ENCODE peak calls at places on chromosomes 5 and 9, in nine cellular contexts. U is astrocyte, Z is Karpas-422, P is PC-3, T is IMR-90, I is K562, F is HCT116, O is neuronal stem cell, Q is endodermal cell. J is an unnamed sample.

GRCh38 chr9:127628644-127629467 is 16.8 kb downstream of the STXBP1 start:
- DNase-seq in U (no peak), Z (no peak), P (no peak), T (no peak), I (peak; percentile 45), F (no peak), O (no peak), Q (no peak), J (peak; percentile 60)

GRCh38 chr9:4689013-4689412 is 9.6 kb downstream of the CDC37L1 start:
- DNase-seq in U (no peak), Z (no peak), P (no peak), T (no peak), I (no peak), F (no peak), O (no peak), Q (no peak), J (no peak)

GRCh38 chr9:77177894-77178794 is 810 bp downstream of the VPS13A start:
- DNase-seq in U (peak; percentile 20), Z (peak; percentile 86), P (peak; percentile 10), T (peak; percentile 31), I (peak; percentile 23), F (no peak), O (peak; percentile 35), Q (peak; percentile 79), J (no peak)

GRCh38 chr9:26210338-26210851 is 532.2 kb upstream of the TUSC1 start:
- DNase-seq in U (peak; percentile 14), Z (no peak), P (no peak), T (peak; percentile 17), I (no peak), F (no peak), O (no peak), Q (no peak), J (no peak)

GRCh38 chr9:127104465-127105311 is 17.7 kb downstream of the ANGPTL2 start:
- DNase-seq in U (no peak), Z (no peak), P (no peak), T (peak; percentile 32), I (no peak), F (no peak), O (no peak), Q (no peak), J (no peak)

GRCh38 chr5:72467987-72468386 is 39.2 kb downstream of the ZNF366 start:
- DNase-seq in U (peak; percentile 73), Z (no peak), P (peak; percentile 80), T (peak; percentile 40), I (no peak), F (no peak), O (no peak), Q (no peak), J (peak; percentile 48)

GRCh38 chr5:150322202-150322601 is 19.5 kb upstream of the ARSI start:
- DNase-seq in U (peak; percentile 75), Z (no peak), P (peak; percentile 95), T (peak; percentile 87), I (no peak), F (no peak), O (no peak), Q (no peak), J (peak; percentile 53)

GRCh38 chr5:96396878-96397277 is 36.2 kb downstream of the PCSK1 start:
- DNase-seq in U (no peak), Z (no peak), P (no peak), T (no peak), I (no peak), F (no peak), O (no peak), Q (no peak), J (no peak)

GRCh38 chr9:14361074-14361473 is 47.1 kb upstream of the NFIB start:
- DNase-seq in U (no peak), Z (no peak), P (peak; percentile 11), T (peak; percentile 37), I (no peak), F (no peak), O (no peak), Q (no peak), J (no peak)

GRCh38 chr5:82351754-82352145 is 73.6 kb upstream of the RPS23 start:
- DNase-seq in U (peak; percentile 76), Z (peak; percentile 83), P (peak; percentile 85), T (peak; percentile 89), I (peak; percentile 62), F (peak; percentile 61), O (peak; percentile 58), Q (no peak), J (peak; percentile 42)

GRCh38 chr9:104028827-104029226 is 65.3 kb upstream of the SMC2 start:
- DNase-seq in U (no peak), Z (no peak), P (no peak), T (no peak), I (no peak), F (no peak), O (no peak), Q (no peak), J (no peak)

GRCh38 chr5:42638972-42639371 is 117.6 kb upstream of the CCDC152 start:
- DNase-seq in U (no peak), Z (no peak), P (no peak), T (no peak), I (no peak), F (no peak), O (no peak), Q (no peak), J (no peak)

GRCh38 chr9:129309906-129310305 is 131.8 kb upstream of the IER5L start:
- DNase-seq in U (no peak), Z (no peak), P (no peak), T (no peak), I (no peak), F (no peak), O (no peak), Q (no peak), J (no peak)

GRCh38 chr9:110427497-110428104 is 89.9 kb upstream of the TXNDC8 start:
- DNase-seq in U (peak; percentile 20), Z (peak; percentile 71), P (peak; percentile 69), T (peak; percentile 28), I (peak; percentile 22), F (peak; percentile 42), O (peak; percentile 29), Q (peak; percentile 91), J (no peak)

GRCh38 chr5:74227081-74227480 is 413.4 kb downstream of the ENC1 start:
- DNase-seq in U (no peak), Z (no peak), P (no peak), T (no peak), I (no peak), F (no peak), O (no peak), Q (no peak), J (no peak)

GRCh38 chr9:8856686-8857329 is 1057.2 kb upstream of the DMAC1 start:
- DNase-seq in U (no peak), Z (no peak), P (no peak), T (no peak), I (no peak), F (no peak), O (no peak), Q (no peak), J (no peak)

GRCh38 chr5:154779105-154779504 is 23.9 kb downstream of the LARP1 start:
- DNase-seq in U (peak; percentile 89), Z (no peak), P (peak; percentile 84), T (peak; percentile 93), I (no peak), F (peak; percentile 57), O (no peak), Q (no peak), J (peak; percentile 44)

GRCh38 chr5:131514316-131515275 is 120.4 kb downstream of the RAPGEF6 start:
- DNase-seq in U (no peak), Z (no peak), P (peak; percentile 42), T (peak; percentile 67), I (no peak), F (no peak), O (no peak), Q (no peak), J (no peak)

GRCh38 chr5:36442352-36442751 is 140.7 kb upstream of the RANBP3L start:
- DNase-seq in U (peak; percentile 48), Z (no peak), P (no peak), T (no peak), I (peak; percentile 68), F (no peak), O (no peak), Q (no peak), J (peak; percentile 88)

GRCh38 chr9:28093141-28093540 is 519.9 kb upstream of the C9orf72 start:
- DNase-seq in U (no peak), Z (no peak), P (no peak), T (no peak), I (no peak), F (no peak), O (no peak), Q (peak; percentile 43), J (no peak)

GRCh38 chr5:139787568-139788293 is 7.9 kb upstream of the PSD2 start:
- DNase-seq in U (peak; percentile 18), Z (peak; percentile 88), P (peak; percentile 85), T (peak; percentile 52), I (peak; percentile 96), F (peak; percentile 54), O (peak; percentile 88), Q (peak; percentile 97), J (no peak)
- H3K9ac ChIP-seq in U (peak overlapping the region; percentile 87), Z (no peak overlapping the region), P (peak overlapping the region; percentile 33), T (peak overlapping the region; percentile 61), I (peak overlapping the region; percentile 87), F (peak overlapping the region; percentile 62), O (peak overlapping the region; percentile 97), Q (peak overlapping the region; percentile 42), J (peak overlapping the region; percentile 78)

GRCh38 chr9:133143639-133144141 is 20.0 kb downstream of the GBGT1 start:
- DNase-seq in U (no peak), Z (no peak), P (no peak), T (no peak), I (no peak), F (no peak), O (no peak), Q (no peak), J (no peak)
- H3K4me3 ChIP-seq in U (peak overlapping the region; percentile 35), Z (peak overlapping the region; percentile 57), P (peak overlapping the region; percentile 58), T (no peak overlapping the region), I (peak overlapping the region; percentile 41), F (no peak overlapping the region), O (peak overlapping the region; percentile 43), Q (no peak overlapping the region), J (no peak overlapping the region)

DNA sequence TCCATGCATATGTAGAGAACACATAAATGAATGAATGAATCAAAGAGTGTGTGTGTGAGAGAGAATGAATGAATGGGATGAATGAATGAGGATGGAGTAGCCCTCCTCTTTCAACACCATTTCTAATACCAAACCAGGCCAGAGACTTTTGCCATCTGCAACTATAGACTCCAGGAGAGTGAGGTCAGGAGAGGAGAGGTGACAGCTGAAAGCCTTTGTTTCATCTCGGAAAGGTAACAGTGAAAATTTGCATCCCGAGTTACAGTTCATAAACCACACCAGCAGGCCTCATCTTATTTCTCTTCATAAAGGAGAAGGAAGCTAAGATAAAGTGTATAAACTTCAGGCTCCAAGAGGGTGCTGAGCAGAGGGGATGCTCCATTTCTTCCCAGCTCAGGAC is 255.3 kb upstream of the KLF4 start:
- DNase-seq in U (no peak), Z (no peak), P (no peak), T (no peak), I (no peak), F (no peak), O (no peak), Q (no peak), J (no peak)
- H3K9ac ChIP-seq in U (no peak overlapping the region), Z (no peak overlapping the region), P (no peak overlapping the region), T (no peak overlapping the region), I (no peak overlapping the region), F (no peak overlapping the region), O (no peak overlapping the region), Q (no peak overlapping the region), J (no peak overlapping the region)

DNA sequence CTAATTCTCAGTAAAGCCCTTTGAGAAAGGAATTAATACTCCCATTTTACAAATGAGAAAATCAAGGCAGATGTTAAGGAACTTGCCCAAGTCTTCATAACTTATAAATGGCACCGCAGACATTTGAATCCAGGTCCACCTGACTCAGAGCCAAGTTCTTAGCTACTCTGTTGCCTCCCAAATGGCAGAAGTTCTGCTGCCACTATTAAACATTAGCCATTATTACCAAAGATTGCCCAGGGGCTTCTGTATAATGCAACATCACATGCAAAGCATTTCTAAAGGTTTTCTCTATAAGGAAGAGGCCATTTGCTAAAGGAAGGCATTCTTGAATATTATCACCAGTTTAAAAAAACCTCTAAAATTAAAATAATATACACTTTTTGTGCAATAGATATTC is 28.3 kb downstream of the TPD52L3 start:
- DNase-seq in U (no peak), Z (no peak), P (no peak), T (no peak), I (no peak), F (no peak), O (no peak), Q (no peak), J (no peak)
- H3K4me3 ChIP-seq in U (no peak overlapping the region), Z (no peak overlapping the region), P (no peak overlapping the region), T (no peak overlapping the region), I (no peak overlapping the region), F (no peak overlapping the region), O (no peak overlapping the region), Q (no peak overlapping the region), J (no peak overlapping the region)